ENCODE peak calls at places on chromosomes 4 and X, in eight cellular contexts. O is adrenal gland, M is IMR-90, L is colonic mucosa, K is AG04450, Z is uterus, W is esophagus squamous epithelium, C is endodermal cell. P is an unnamed sample.

GRCh38 chr4:118175506-118175905 is 141.2 kb downstream of the NDST3 start:
- DNase-seq in O (no peak), M (no peak), L (no peak), K (no peak), Z (no peak), W (no peak), C (peak), P (no peak)

GRCh38 chr4:38526412-38526811 is 137.6 kb upstream of the KLF3 start:
- DNase-seq in O (no peak), M (no peak), L (peak), K (no peak), Z (no peak), W (no peak), C (no peak), P (no peak)

GRCh38 chr4:89539374-89539773 is 231.8 kb upstream of the GPRIN3 start:
- DNase-seq in O (peak), M (peak), L (no peak), K (peak), Z (no peak), W (no peak), C (no peak), P (no peak)

GRCh38 chrX:107659768-107660167 is 31.5 kb downstream of the PRPS1 start:
- DNase-seq in O (no peak), M (peak), L (no peak), K (no peak), Z (no peak), W (no peak), C (no peak), P (no peak)

GRCh38 chr4:164596927-164597326 is 157.0 kb upstream of the SMIM31 start:
- DNase-seq in O (no peak), M (no peak), L (no peak), K (no peak), Z (no peak), W (no peak), C (no peak), P (no peak)

GRCh38 chr4:31185014-31185585 is 464.9 kb downstream of the PCDH7 start:
- DNase-seq in O (no peak), M (no peak), L (no peak), K (no peak), Z (no peak), W (no peak), C (no peak), P (no peak)

GRCh38 chr4:168353746-168354145 is 35.2 kb upstream of the DDX60 start:
- DNase-seq in O (no peak), M (no peak), L (no peak), K (no peak), Z (no peak), W (no peak), C (no peak), P (no peak)

GRCh38 chr4:145720656-145721055 is 40.7 kb downstream of the C4orf51 start:
- DNase-seq in O (no peak), M (no peak), L (no peak), K (no peak), Z (no peak), W (no peak), C (no peak), P (no peak)

GRCh38 chrX:39613508-39613921 is 484.2 kb downstream of the BCOR start:
- DNase-seq in O (no peak), M (no peak), L (peak), K (no peak), Z (peak), W (no peak), C (peak), P (no peak)

GRCh38 chrX:49106296-49106695 is 17.2 kb downstream of the GPKOW start:
- DNase-seq in O (peak), M (no peak), L (no peak), K (no peak), Z (no peak), W (no peak), C (no peak), P (no peak)

GRCh38 chr4:187380181-187380581 is 615.4 kb upstream of the ZFP42 start:
- DNase-seq in O (no peak), M (peak), L (peak), K (no peak), Z (no peak), W (no peak), C (peak), P (no peak)

GRCh38 chr4:78960926-78961325 is 21.7 kb upstream of the PAQR3 start:
- DNase-seq in O (no peak), M (no peak), L (no peak), K (no peak), Z (no peak), W (no peak), C (no peak), P (no peak)

GRCh38 chr4:78956979-78957378 is 17.7 kb upstream of the PAQR3 start:
- DNase-seq in O (no peak), M (no peak), L (no peak), K (no peak), Z (no peak), W (no peak), C (no peak), P (no peak)

DNA sequence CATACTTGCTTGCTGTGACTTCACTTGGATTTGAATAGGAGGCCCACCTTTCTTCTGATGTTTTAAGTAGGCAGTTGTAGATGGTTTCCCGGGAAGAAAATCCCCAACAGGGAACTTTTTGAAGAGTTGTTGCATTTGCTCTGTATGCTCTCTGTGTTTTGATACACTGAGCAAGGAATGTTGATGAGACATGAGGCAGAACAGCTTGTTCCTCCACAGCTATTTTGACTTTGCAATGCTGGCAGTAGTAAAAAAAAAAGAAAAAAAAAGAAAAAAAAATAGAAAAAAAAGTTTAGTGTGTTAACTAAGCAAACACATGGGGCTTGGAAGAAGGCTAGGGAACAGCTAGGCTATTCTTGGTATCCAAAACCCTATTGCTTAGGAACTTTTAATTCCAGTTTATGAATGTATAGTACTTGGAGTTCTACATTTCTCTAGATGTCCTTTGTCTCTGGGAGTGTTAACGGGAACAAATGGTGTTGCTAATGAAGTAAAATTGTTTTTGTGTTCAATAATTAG is 23.4 kb upstream of the PAQR3 start:
- DNase-seq in O (no peak), M (no peak), L (no peak), K (no peak), Z (no peak), W (no peak), C (no peak), P (no peak)
- H3K27ac ChIP-seq in O (no peak), M (no peak), L (no peak), K (no peak), Z (peak), W (no peak), C (no peak), P (no peak)

DNA sequence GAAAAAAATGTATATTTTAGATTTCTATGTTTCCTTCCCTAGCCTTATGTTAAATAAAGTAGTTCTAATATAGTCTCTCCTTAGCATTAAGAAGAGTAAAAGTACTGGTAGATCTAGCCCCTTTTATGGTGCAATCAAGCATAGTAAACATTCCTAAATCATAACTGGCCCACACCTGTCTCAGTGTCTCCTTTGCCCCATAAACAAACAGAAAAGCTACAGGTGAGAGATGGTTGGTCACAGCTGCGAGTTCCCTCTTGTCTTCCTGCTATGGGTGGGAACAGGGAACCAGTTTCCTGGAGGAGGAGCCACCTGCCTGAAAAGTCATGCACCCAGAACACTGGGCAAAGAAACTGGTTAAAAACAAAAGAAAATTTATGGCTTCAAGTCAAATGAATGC is 16.6 kb downstream of the SOWAHB start:
- DNase-seq in O (no peak), M (no peak), L (peak), K (no peak), Z (no peak), W (no peak), C (peak), P (peak)
- H3K27ac ChIP-seq in O (no peak), M (no peak), L (no peak), K (no peak), Z (no peak), W (no peak), C (no peak), P (peak)

GRCh38 chr4:1310031-1310795 is 20.5 kb downstream of the MAEA start:
- DNase-seq in O (no peak), M (peak), L (no peak), K (no peak), Z (no peak), W (no peak), C (peak), P (no peak)

GRCh38 chr4:1307951-1308735 is 18.5 kb downstream of the MAEA start:
- DNase-seq in O (no peak), M (no peak), L (no peak), K (no peak), Z (no peak), W (no peak), C (no peak), P (no peak)

GRCh38 chr4:1305781-1306455 is 16.2 kb downstream of the MAEA start:
- DNase-seq in O (no peak), M (no peak), L (peak), K (no peak), Z (no peak), W (no peak), C (peak), P (no peak)

GRCh38 chr4:1310796-1311715 is 21.4 kb downstream of the MAEA start:
- DNase-seq in O (no peak), M (no peak), L (no peak), K (no peak), Z (no peak), W (no peak), C (peak), P (no peak)

GRCh38 chr4:1309261-1310010 is 19.7 kb downstream of the MAEA start:
- DNase-seq in O (peak), M (peak), L (peak), K (peak), Z (peak), W (peak), C (peak), P (no peak)
- H3K27ac ChIP-seq in O (peak), M (peak), L (peak), K (peak), Z (peak), W (peak), C (peak), P (peak)

DNA sequence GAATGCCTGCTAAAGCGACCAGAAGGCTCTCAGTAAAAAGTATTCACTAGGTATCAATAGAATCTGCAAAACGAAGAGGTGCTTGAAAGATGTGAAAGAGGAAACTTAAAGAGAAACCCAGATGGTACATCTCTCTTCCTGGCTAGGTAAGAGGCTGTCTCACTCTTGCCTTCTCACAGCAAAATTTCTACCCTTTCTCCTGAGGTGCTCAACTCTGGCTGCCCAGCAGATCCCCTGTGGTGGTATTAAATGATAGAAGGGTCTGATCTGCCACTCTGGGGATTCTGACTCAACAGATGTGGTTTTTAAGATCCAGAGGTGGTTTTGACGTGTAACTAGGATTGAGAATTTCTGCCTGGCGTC is 14.9 kb upstream of the TSPAN5 start:
- DNase-seq in O (no peak), M (no peak), L (no peak), K (no peak), Z (no peak), W (no peak), C (no peak), P (no peak)
- H3K27ac ChIP-seq in O (no peak), M (no peak), L (no peak), K (no peak), Z (no peak), W (no peak), C (no peak), P (no peak)

DNA sequence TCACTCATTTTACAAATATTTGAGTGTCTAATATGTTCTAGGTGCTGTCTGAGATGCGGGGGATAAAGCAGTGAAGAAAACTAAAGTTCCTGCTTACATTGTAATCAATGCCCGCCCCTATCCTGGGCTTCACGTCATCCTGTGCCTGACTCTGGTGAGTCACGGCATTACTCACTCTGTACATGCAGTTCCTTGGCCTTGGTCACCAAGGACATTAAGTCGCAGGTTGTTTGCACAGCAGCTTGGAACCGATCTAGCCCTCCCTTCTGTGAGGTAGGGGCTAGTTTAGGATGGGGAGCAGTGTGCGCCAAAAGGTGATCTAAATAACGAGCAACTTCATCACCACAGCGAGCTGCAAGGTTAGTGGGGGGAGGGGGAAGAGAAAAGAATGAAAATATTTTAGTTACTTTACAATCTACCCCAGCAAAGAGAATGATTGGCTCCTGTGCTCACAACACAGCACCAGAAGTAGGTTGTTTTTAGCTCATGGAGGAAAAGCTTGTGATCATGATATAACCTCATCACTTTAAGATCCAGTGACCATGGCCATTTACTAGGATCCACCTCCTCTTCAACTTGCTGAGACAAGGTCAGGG is 48.0 kb upstream of the HDAC8 start:
- DNase-seq in O (peak), M (peak), L (peak), K (peak), Z (peak), W (no peak), C (no peak), P (peak)
- H3K27ac ChIP-seq in O (peak), M (peak), L (peak), K (peak), Z (peak), W (peak), C (no peak), P (peak)

GRCh38 chrX:440636-441035 is 53.9 kb upstream of the PPP2R3B start:
- DNase-seq in O (no peak), M (no peak), L (no peak), K (no peak), Z (no peak), W (no peak), C (no peak), P (no peak)

GRCh38 chrX:439236-439635 is 52.5 kb upstream of the PPP2R3B start:
- DNase-seq in O (no peak), M (no peak), L (no peak), K (no peak), Z (no peak), W (no peak), C (no peak), P (no peak)

GRCh38 chrX:435536-436122 is 48.9 kb upstream of the PPP2R3B start:
- DNase-seq in O (no peak), M (no peak), L (no peak), K (no peak), Z (no peak), W (no peak), C (peak), P (no peak)

GRCh38 chrX:439719-440118 is 53.0 kb upstream of the PPP2R3B start:
- DNase-seq in O (no peak), M (no peak), L (no peak), K (no peak), Z (no peak), W (no peak), C (no peak), P (no peak)

DNA sequence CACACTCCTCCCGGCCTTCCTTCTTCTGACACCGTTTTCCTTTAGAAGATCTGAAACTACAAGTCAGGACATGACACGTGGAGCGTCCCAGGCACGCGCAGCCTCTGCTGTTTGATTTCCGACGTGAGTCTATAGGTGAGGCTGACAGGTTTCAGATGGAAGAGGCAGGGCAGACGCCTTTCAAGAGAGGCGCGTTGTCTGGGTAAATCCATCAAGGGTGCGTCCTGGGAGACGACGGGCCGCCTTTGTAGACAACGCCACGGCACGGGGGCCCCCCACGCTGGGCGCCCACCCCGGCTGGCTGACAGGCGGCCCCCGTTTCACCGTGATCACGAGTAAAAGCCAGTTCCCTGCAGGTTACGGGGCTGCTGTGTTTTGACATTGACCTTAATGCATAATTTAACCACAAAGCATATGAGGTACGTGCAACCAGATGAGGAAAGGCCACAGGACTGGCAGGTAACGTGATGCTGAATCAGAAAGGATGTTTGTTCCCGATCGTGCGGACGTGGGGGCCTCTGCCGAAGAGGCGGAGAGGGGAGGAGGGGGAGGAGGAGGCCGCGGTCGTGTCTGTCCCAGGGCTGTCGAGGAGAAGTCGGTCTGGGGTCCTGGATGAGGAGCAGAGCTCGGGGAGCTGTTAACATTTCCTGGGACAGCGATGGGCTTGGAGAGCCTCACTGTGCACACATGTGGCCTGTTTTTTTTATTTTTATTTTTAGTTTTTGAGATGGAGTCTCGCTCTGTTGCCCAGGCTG is 51.1 kb upstream of the PPP2R3B start:
- DNase-seq in O (no peak), M (no peak), L (no peak), K (no peak), Z (no peak), W (no peak), C (peak), P (peak)
- H3K27ac ChIP-seq in O (no peak), M (no peak), L (no peak), K (no peak), Z (no peak), W (no peak), C (no peak), P (no peak)

GRCh38 chrX:118861338-118861737 is 37.7 kb downstream of the ZCCHC12 start:
- DNase-seq in O (no peak), M (no peak), L (no peak), K (no peak), Z (no peak), W (no peak), C (no peak), P (no peak)
- H3K27ac ChIP-seq in O (no peak), M (no peak), L (no peak), K (no peak), Z (no peak), W (no peak), C (no peak), P (no peak)

GRCh38 chr4:85787133-85787532 is 312.2 kb downstream of the ARHGAP24 start:
- DNase-seq in O (no peak), M (peak), L (no peak), K (peak), Z (no peak), W (no peak), C (no peak), P (peak)
- H3K27ac ChIP-seq in O (no peak), M (peak), L (no peak), K (peak), Z (peak), W (no peak), C (no peak), P (peak)